ENCODE peak calls at places on chromosome 2, in four cellular contexts. L is GM12892, H is stomach, O is GM23338. T is an unnamed sample.

GRCh38 chr2:11692966-11693521 is 23.0 kb upstream of the NTSR2 start:
- DNase-seq in O (peak), L (peak), H (peak), T (no peak)

GRCh38 chr2:64668542-64668941 is 14.8 kb upstream of the SERTAD2 start:
- DNase-seq in O (no peak), H (no peak), L (no peak), T (no peak)

GRCh38 chr2:144801325-144801724 is 281.4 kb upstream of the ZEB2 start:
- DNase-seq in L (no peak), H (no peak), O (no peak), T (no peak)

GRCh38 chr2:96977631-96978195 is 8.7 kb downstream of the FAM178B start:
- DNase-seq in O (peak), L (no peak), H (no peak), T (no peak)

GRCh38 chr2:197306691-197307030 is 3.9 kb downstream of the ANKRD44 start:
- DNase-seq in L (no peak), H (peak), O (no peak), T (no peak)

GRCh38 chr2:64730551-64731305 is 77.0 kb upstream of the SERTAD2 start:
- DNase-seq in H (peak), O (no peak), L (no peak), T (peak)

GRCh38 chr2:227860116-227860724 is 11.2 kb upstream of the DAW1 start:
- DNase-seq in O (no peak), L (no peak), H (no peak), T (peak)

GRCh38 chr2:135903650-135904049 is 27.4 kb upstream of the MCM6 start:
- DNase-seq in H (no peak), L (no peak), O (peak), T (no peak)

GRCh38 chr2:86790828-86791561 is at the start of gene CD8A:
- DNase-seq in H (no peak), L (no peak), O (peak), T (no peak)

GRCh38 chr2:118417417-118418125 is 329.3 kb downstream of the INSIG2 start:
- DNase-seq in L (no peak), H (no peak), O (no peak), T (no peak)

GRCh38 chr2:62856228-62857040 is 150.9 kb downstream of the EHBP1 start:
- DNase-seq in O (no peak), L (no peak), H (no peak), T (no peak)

GRCh38 chr2:128640166-128640846 is 321.6 kb upstream of the HS6ST1 start:
- DNase-seq in O (no peak), L (no peak), H (peak), T (peak)

GRCh38 chr2:149002891-149003740 is 35.4 kb upstream of the LYPD6B start:
- DNase-seq in H (no peak), O (no peak), L (no peak), T (no peak)

GRCh38 chr2:42141687-42142475 is 27.3 kb upstream of the EML4 start:
- DNase-seq in H (peak), O (peak), L (no peak), T (peak)

GRCh38 chr2:178478102-178478441 is 328 bp downstream of the FKBP7 start:
- DNase-seq in L (no peak), H (no peak), O (peak), T (no peak)

GRCh38 chr2:27255660-27256059 is 7.2 kb downstream of the SLC30A3 start:
- DNase-seq in L (no peak), O (no peak), H (no peak), T (no peak)

GRCh38 chr2:28398101-28398834 is 5.6 kb downstream of the FOSL2 start:
- DNase-seq in L (no peak), H (peak), O (no peak), T (no peak)

GRCh38 chr2:216636570-216637450 is 3.6 kb downstream of the IGFBP2 start:
- DNase-seq in H (peak), O (peak), L (no peak), T (no peak)
- TF ChIP-seq POLR2AphosphoS5 in H (peak), O (no peak), L (no peak), T (no peak)

GRCh38 chr2:108988796-108989713 is at the start of gene EDAR:
- DNase-seq in H (peak), L (peak), O (peak), T (no peak)
- TF ChIP-seq POLR2AphosphoS5 in H (no peak), L (no peak), O (no peak), T (no peak)

GRCh38 chr2:70956141-70956540 is 20.4 kb downstream of the ATP6V1B1 start:
- DNase-seq in L (no peak), O (no peak), H (no peak), T (no peak)
- TF ChIP-seq POLR2AphosphoS5 in L (no peak), O (no peak), H (no peak), T (no peak)

DNA sequence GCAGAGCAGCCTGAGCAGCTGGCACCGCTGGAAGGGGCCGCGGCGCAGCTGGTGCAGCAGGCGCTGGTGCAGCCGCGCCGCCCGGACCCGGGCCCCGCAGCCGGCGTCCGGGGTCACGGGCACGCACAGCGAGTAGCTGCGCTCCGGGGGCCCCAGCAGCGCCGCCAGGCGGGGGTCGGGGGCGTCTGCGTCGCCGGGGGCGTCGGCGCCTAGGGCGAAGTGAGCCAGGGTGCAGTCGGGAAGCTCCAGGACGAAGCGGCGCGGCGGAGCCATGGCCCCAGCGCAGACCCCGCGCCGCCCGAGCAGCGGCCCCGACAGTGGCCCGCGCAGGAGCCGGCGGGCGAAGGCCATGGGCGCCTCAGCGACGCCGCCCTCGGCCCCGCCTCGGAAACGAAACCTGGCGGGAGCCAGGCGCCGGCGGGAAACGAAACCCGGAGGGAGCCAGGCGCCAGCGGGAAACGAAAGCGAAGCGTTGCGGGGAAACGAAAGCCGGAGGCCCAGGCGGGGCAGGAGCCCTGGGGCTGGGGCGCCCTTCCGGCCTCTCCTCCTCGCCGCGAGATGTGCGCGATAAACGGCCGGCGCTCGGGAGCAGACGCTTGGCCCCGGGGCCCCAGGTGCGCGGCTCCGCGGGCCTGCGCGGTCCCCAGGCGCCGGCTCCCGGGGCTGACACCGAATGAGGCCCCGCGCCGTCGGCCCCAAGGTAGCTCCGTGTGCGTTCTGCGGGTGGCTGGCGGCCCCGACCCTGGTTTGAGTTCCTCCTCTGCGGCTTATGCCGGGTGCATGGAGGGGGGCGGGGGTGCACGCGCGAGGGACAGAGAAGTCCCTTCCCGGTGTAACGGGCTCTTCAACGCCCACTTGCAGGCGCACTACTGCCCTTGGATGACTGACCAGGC is at the start of gene CMPK2:
- DNase-seq in L (peak), O (peak), H (peak), T (peak)
- TF ChIP-seq POLR2AphosphoS5 in L (no peak), O (no peak), H (peak), T (no peak)

DNA sequence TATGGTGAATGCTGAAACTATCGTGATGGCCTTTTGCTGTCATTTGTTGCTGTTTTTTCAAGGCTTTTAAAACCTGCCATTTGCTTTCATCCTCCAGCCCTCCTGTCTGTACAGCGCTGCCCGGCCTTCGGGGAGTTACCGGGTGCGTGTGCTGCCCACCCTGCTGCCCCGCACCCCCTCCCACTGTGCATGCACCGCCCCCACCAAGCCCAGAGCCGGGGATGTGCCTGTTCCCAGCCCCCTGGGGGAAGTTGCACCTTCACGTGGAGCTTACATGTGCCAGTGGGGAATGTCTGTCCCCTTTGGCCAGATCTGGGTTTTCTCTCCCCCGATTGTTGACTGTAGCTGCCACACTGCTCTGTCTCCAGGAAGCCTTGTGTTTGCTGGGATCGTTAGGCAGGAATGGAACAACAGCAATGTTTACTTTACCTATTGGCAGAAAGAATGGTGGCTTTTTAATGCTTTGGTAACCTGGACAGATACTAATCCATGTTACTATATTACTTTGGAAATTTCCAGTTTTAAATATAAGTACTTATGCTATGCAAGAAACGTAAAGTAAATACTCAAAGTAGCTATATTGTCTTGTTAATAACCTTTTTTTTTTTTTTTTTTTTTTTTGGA is 64.8 kb upstream of the RBM44 start:
- DNase-seq in O (peak), L (no peak), H (peak), T (no peak)
- TF ChIP-seq POLR2AphosphoS5 in O (no peak), L (no peak), H (peak), T (no peak)

GRCh38 chr2:239716536-239717318 is 308.4 kb downstream of the NDUFA10 start:
- DNase-seq in O (no peak), L (no peak), H (no peak), T (peak)
- TF ChIP-seq POLR2AphosphoS5 in O (no peak), L (no peak), H (no peak), T (no peak)

T was measured in suprapubic skin.